ENCODE peak calls at places on chromosomes 16 and 17, in six cellular contexts. L is skeletal muscle cell; X is T follicular helper cell; S is AG10803; Q is stimulated activated CD4-positive, alpha-beta T cell treated with anti-CD3 and anti-CD28 coated beads, Interleukin-4, amount 100 ng/mL, for 4 hours; A is CD4-positive, alpha-beta T cell. Z is an unnamed sample.

GRCh38 chr17:60421273-60422161 is 772 bp upstream of the CHCT1 start:
- DNase-seq in L (no peak), X (peak), S (peak), Q (peak), A (peak), Z (no peak)

GRCh38 chr17:79955961-79956735 is 79.5 kb downstream of the TBC1D16 start:
- DNase-seq in L (no peak), X (no peak), S (no peak), Q (no peak), A (no peak), Z (no peak)

GRCh38 chr17:72008236-72008874 is 112.5 kb upstream of the SOX9 start:
- DNase-seq in L (no peak), X (no peak), S (no peak), Q (no peak), A (no peak), Z (peak)

GRCh38 chr16:12899529-12900168 is 1.7 kb upstream of the SHISA9 start:
- DNase-seq in L (no peak), X (no peak), S (no peak), Q (no peak), A (no peak), Z (no peak)

GRCh38 chr17:78366109-78366848 is 6.4 kb upstream of the SOCS3 start:
- DNase-seq in L (no peak), X (no peak), S (no peak), Q (no peak), A (no peak), Z (no peak)

GRCh38 chr17:50129946-50130777 is at the start of gene SAMD14:
- DNase-seq in L (no peak), X (peak), S (peak), Q (peak), A (peak), Z (no peak)

GRCh38 chr17:17681187-17681743 is at the start of gene RAI1:
- DNase-seq in L (no peak), X (peak), S (peak), Q (peak), A (peak), Z (no peak)

GRCh38 chr16:425082-425718 is at the start of gene RAB11FIP3:
- DNase-seq in L (peak), X (peak), S (peak), Q (peak), A (peak), Z (peak)

GRCh38 chr16:68760671-68761275 is 23.7 kb downstream of the CDH1 start:
- DNase-seq in L (no peak), X (no peak), S (no peak), Q (peak), A (no peak), Z (no peak)

GRCh38 chr16:67357561-67357960 is 30.9 kb downstream of the LRRC36 start:
- DNase-seq in L (no peak), X (no peak), S (no peak), Q (no peak), A (no peak), Z (no peak)

Z was measured in retinal pigment epithelial cell.